ENCODE peak calls at places on chromosomes 7 and 10, in six cellular contexts. J is HFF-Myc, I is cardiac muscle cell, E is fibroblast of pulmonary artery, G is hepatocyte, N is bronchial epithelial cell. Z is an unnamed sample.

GRCh38 chr10:119455609-119456434 is 86.7 kb downstream of the RGS10 start:
- DNase-seq in G (no peak), J (no peak), E (no peak), I (no peak), N (no peak), Z (no peak)

GRCh38 chr10:7475046-7475860 is 64.4 kb upstream of the SFMBT2 start:
- DNase-seq in J (no peak), N (no peak), I (peak), G (no peak), E (no peak), Z (no peak)

GRCh38 chr7:113086431-113086888 is at the start of gene GPR85:
- DNase-seq in N (peak), I (peak), E (peak), J (no peak), G (peak), Z (peak)

GRCh38 chr10:76998451-76998850 is 639.2 kb downstream of the KCNMA1 start:
- DNase-seq in G (no peak), J (no peak), E (no peak), I (no peak), N (no peak), Z (no peak)

GRCh38 chr7:134885967-134886352 is 100.3 kb upstream of the AGBL3 start:
- DNase-seq in G (peak), E (peak), N (peak), I (peak), J (no peak), Z (peak)

GRCh38 chr10:43136995-43137700 is 1.1 kb upstream of the CSGALNACT2 start:
- DNase-seq in N (no peak), E (peak), G (no peak), I (peak), J (no peak), Z (no peak)

GRCh38 chr7:24378871-24379608 is 95.0 kb downstream of the NPY start:
- DNase-seq in N (peak), J (no peak), G (no peak), I (peak), E (peak), Z (peak)

GRCh38 chr10:132383751-132384181 is 13.2 kb upstream of the PWWP2B start:
- DNase-seq in E (no peak), N (no peak), I (no peak), G (no peak), J (no peak), Z (no peak)

DNA sequence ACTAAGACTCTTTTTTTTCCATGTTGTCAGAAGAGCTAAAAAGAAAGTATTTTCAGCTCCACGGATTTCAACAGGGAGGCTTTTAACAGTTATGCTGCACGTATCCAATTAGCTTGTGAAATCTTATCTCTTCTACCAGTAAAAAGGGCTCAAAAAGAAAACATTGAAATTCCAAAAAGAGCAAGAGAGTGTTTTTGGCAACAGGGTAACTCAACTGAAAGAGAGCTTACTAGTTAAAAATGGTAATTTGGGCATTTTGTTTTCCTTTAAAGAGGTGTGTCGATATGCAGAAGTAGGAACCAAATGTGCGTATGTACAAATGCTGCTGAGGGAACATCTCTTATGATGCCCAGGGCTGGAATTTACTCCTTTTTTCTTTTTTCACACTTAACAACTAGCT is 292.8 kb downstream of the PRKG1 start:
- DNase-seq in G (no peak), E (no peak), J (no peak), I (peak), N (no peak), Z (peak)
- H3K4me3 ChIP-seq in G (no peak), E (no peak), J (no peak), I (no peak), N (no peak), Z (peak)

GRCh38 chr7:83271212-83272099 is 108.8 kb upstream of the PCLO start:
- DNase-seq in J (no peak), E (peak), G (peak), N (peak), I (peak), Z (peak)
- TF ChIP-seq CTCF in J (no peak), E (peak), G (peak), N (peak), I (peak), Z (peak)

DNA sequence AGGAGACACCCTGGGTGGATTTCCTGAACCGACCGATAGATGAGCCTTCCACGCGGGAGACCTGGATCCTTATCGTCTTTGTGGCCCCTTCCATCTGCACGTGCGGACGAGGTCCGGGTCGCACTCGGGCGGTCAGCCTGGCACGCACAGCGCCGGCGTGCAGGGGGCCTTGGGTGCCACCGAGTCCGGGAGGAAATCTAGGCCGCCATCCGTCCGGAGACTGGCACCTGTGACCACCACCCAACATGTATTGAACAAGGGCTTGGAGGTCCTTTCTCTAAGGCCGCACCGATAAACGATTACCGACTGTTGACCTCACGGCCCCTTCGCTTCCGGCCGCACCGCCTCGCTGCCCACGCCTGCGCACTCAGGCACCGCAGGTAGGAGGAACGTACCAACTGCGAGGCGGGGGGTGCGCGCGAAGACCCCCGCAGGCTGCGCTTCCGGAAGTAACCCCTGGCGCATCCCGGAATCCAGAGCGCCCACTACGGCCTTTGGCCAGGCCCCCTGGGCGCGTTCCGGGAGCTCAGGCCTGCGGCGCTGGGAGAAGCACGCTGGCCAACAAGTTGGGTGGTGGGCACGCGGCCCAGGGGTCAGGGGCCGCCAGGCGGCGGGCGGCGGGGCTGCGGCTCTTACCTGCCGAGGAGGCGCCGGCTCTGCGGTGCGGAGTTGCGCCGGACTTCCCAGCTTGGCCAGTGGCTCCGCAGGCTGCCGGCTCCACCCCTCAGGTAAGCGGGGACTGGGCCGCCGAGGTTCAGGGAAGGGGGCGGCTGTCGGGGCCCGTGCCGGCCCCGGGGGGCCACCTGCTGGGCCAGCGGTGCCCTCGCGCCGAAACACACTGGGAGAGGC is at the start of the genes ACTR3C and LRRC61:
- DNase-seq in J (no peak), G (peak), N (peak), I (peak), E (no peak), Z (no peak)
- H3K4me3 ChIP-seq in J (peak), G (peak), N (peak), I (peak), E (peak), Z (peak)

DNA sequence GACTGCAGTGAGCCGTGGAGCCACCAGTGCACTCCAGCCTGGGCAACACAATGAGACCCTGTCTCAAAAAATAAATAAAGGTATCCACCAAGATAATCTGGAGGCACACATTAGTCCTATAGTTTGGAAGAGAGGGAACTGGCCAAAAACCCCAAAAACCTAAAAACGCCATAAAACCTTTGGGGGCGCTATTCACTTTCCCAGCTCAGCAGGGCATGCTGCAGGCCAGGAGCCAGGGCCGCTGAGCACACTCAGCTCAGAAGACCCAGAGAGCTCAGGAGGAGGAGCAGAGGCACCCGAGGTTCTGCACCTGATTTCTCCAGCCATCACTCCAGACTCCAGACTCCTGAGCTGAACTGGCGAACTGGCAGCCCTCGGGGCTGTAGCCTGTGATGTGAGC is 167.2 kb upstream of the IMMP2L start:
- DNase-seq in E (no peak), I (no peak), J (no peak), N (no peak), G (no peak), Z (no peak)
- TF ChIP-seq CTCF in E (no peak), I (no peak), J (no peak), N (no peak), G (no peak), Z (no peak)

GRCh38 chr7:121530251-121531174 is 134.4 kb upstream of the FAM3C start:
- DNase-seq in N (peak), I (peak), E (peak), G (peak), J (peak), Z (peak)
- H3K4me3 ChIP-seq in N (no peak), I (no peak), E (no peak), G (no peak), J (no peak), Z (no peak)